ENCODE peak calls at places on chromosomes 13 and 19, in seven cellular contexts. X is NCI-H774; G is stimulated activated CD8-positive, alpha-beta memory T cell treated with anti-CD3 and anti-CD28 coated beads, Interleukin-7, amount 100 ng/mL, for 1 hour; K is activated T-cell treated with anti-CD3 and anti-CD28 coated beads, Interleukin-2, amount 50 U/mL, for 4 hours; Q is activated CD4-positive, alpha-beta T cell treated with anti-CD3 and anti-CD28 coated beads, Interleukin-2, amount 50 U/mL, for 1 hour; E is effector memory CD4-positive, alpha-beta T cell; O is K562. F is an unnamed sample.

GRCh38 chr19:15977193-15977592 is 28.4 kb downstream of the OR10H4 start:
- DNase-seq in X (no peak), G (no peak), K (no peak), Q (no peak), E (no peak), O (no peak), F (no peak)

GRCh38 chr19:51347209-51347928 is 5.4 kb upstream of the VSIG10L start:
- DNase-seq in X (no peak), G (no peak), K (no peak), Q (no peak), E (no peak), O (no peak), F (no peak)

GRCh38 chr19:4368128-4368820 is 24.9 kb downstream of the MPND start:
- DNase-seq in X (no peak), G (no peak), K (no peak), Q (no peak), E (no peak), O (no peak), F (no peak)

GRCh38 chr13:47148543-47148942 is 251.7 kb upstream of the HTR2A start:
- DNase-seq in X (no peak), G (no peak), K (no peak), Q (no peak), E (no peak), O (no peak), F (no peak)

GRCh38 chr13:48746816-48747215 is 93.1 kb downstream of the CYSLTR2 start:
- DNase-seq in X (no peak), G (no peak), K (no peak), Q (no peak), E (no peak), O (no peak), F (no peak)

GRCh38 chr13:111174377-111174776 is 59.3 kb downstream of the ARHGEF7 start:
- DNase-seq in X (no peak), G (no peak), K (no peak), Q (no peak), E (no peak), O (no peak), F (no peak)

GRCh38 chr19:35293733-35294309 is 1.9 kb downstream of the MAG start:
- DNase-seq in X (no peak), G (no peak), K (no peak), Q (no peak), E (no peak), O (peak), F (no peak)

GRCh38 chr13:104779311-104779710 is 1713.1 kb upstream of the SLC10A2 start:
- DNase-seq in X (peak), G (no peak), K (no peak), Q (no peak), E (no peak), O (no peak), F (no peak)

GRCh38 chr13:22027561-22027960 is 356.7 kb downstream of the FGF9 start:
- DNase-seq in X (no peak), G (no peak), K (no peak), Q (no peak), E (no peak), O (no peak), F (no peak)

GRCh38 chr13:103788061-103788652 is 721.9 kb upstream of the SLC10A2 start:
- DNase-seq in X (no peak), G (no peak), K (no peak), Q (no peak), E (no peak), O (no peak), F (no peak)

GRCh38 chr19:2171349-2172145 is 7.8 kb downstream of the DOT1L start:
- DNase-seq in X (no peak), G (no peak), K (peak), Q (peak), E (peak), O (peak), F (no peak)

GRCh38 chr13:94712287-94712811 is at the start of gene SOX21:
- DNase-seq in X (peak), G (no peak), K (no peak), Q (no peak), E (no peak), O (no peak), F (no peak)

GRCh38 chr19:7979011-7979410 is 26.4 kb downstream of the ELAVL1 start:
- DNase-seq in X (no peak), G (no peak), K (no peak), Q (no peak), E (no peak), O (no peak), F (no peak)

GRCh38 chr13:94658926-94659649 is 53.3 kb downstream of the SOX21 start:
- DNase-seq in X (no peak), G (no peak), K (no peak), Q (no peak), E (no peak), O (peak), F (no peak)

GRCh38 chr13:82370306-82370705 is 1512.0 kb downstream of the SLITRK1 start:
- DNase-seq in X (no peak), G (no peak), K (no peak), Q (no peak), E (no peak), O (no peak), F (no peak)

GRCh38 chr13:34430294-34430693 is 511.8 kb upstream of the NBEA start:
- DNase-seq in X (no peak), G (no peak), K (no peak), Q (no peak), E (no peak), O (no peak), F (no peak)

GRCh38 chr19:6663236-6664187 is 6.4 kb downstream of the TNFSF14 start:
- DNase-seq in X (no peak), G (peak), K (no peak), Q (no peak), E (peak), O (no peak), F (no peak)

GRCh38 chr13:51858433-51859247 is 3.1 kb upstream of the CCDC70 start:
- DNase-seq in X (no peak), G (no peak), K (no peak), Q (no peak), E (no peak), O (no peak), F (no peak)

GRCh38 chr19:38032951-38033350 is 125.9 kb downstream of the SIPA1L3 start:
- DNase-seq in X (no peak), G (no peak), K (no peak), Q (no peak), E (no peak), O (no peak), F (no peak)

GRCh38 chr19:31470229-31470939 is 121.1 kb upstream of the TSHZ3 start:
- DNase-seq in X (no peak), G (no peak), K (no peak), Q (no peak), E (no peak), O (no peak), F (no peak)

GRCh38 chr13:76293346-76293745 is 592.9 kb downstream of the KCTD12 start:
- DNase-seq in X (no peak), G (no peak), K (no peak), Q (no peak), E (no peak), O (no peak), F (no peak)

GRCh38 chr13:78022164-78022877 is 103.7 kb upstream of the EDNRB start:
- DNase-seq in X (no peak), G (peak), K (peak), Q (peak), E (peak), O (no peak), F (no peak)

GRCh38 chr19:16882146-16882545 is 6.7 kb upstream of the F2RL3 start:
- DNase-seq in X (no peak), G (no peak), K (no peak), Q (no peak), E (no peak), O (no peak), F (no peak)

GRCh38 chr13:97574926-97575325 is 141.0 kb downstream of the RAP2A start:
- DNase-seq in X (no peak), G (no peak), K (no peak), Q (no peak), E (no peak), O (no peak), F (no peak)

GRCh38 chr19:15584541-15585115 is 30.4 kb upstream of the CYP4F8 start:
- DNase-seq in X (peak), G (peak), K (peak), Q (peak), E (peak), O (peak), F (peak)

GRCh38 chr19:11130824-11131455 is 24.6 kb downstream of the SPC24 start:
- DNase-seq in X (peak), G (peak), K (peak), Q (peak), E (peak), O (peak), F (peak)

GRCh38 chr19:38442736-38443135 is 9.2 kb downstream of the RYR1 start:
- DNase-seq in X (no peak), G (no peak), K (no peak), Q (no peak), E (no peak), O (no peak), F (no peak)

GRCh38 chr19:11361037-11361770 is 6.0 kb downstream of the PLPPR2 start:
- DNase-seq in X (no peak), G (no peak), K (no peak), Q (no peak), E (no peak), O (peak), F (no peak)

GRCh38 chr19:55406869-55407624 is 541 bp downstream of the UBE2S start:
- DNase-seq in X (peak), G (no peak), K (no peak), Q (peak), E (peak), O (peak), F (no peak)

F was measured in anterior cingulate cortex.